ENCODE peak calls at places on chromosome 1, in five cellular contexts. Z is ovary, E is activated T-cell treated with anti-CD3 and anti-CD28 coated beads for 1 hour, D is NCI-H1092 treated with DMSO at 0.1 percent for 48 hours, W is adrenal gland. O is an unnamed sample.

GRCh38 chr1:100035214-100035613 is 65.4 kb downstream of the SLC35A3 start:
- DNase-seq in Z (no peak), E (no peak), D (no peak), W (no peak), O (no peak)

GRCh38 chr1:91766883-91767282 is 119.1 kb downstream of the TGFBR3 start:
- DNase-seq in Z (no peak), E (no peak), D (no peak), W (no peak), O (no peak)

GRCh38 chr1:234230414-234230862 is 142.8 kb upstream of the COA6 start:
- DNase-seq in Z (no peak), E (no peak), D (peak), W (no peak), O (no peak)

GRCh38 chr1:246932366-246932700 is 585 bp upstream of the AHCTF1 start:
- DNase-seq in Z (no peak), E (no peak), D (no peak), W (no peak), O (no peak)

GRCh38 chr1:87953732-87954344 is 625.2 kb downstream of the LMO4 start:
- DNase-seq in Z (peak), E (peak), D (peak), W (peak), O (no peak)

GRCh38 chr1:10432910-10433785 is 2.9 kb downstream of the CENPS start:
- DNase-seq in Z (no peak), E (no peak), D (no peak), W (no peak), O (no peak)

GRCh38 chr1:182391362-182392044 is at the start of gene GLUL:
- DNase-seq in Z (peak), E (peak), D (peak), W (peak), O (peak)

GRCh38 chr1:219220945-219221344 is 47.3 kb downstream of the LYPLAL1 start:
- DNase-seq in Z (no peak), E (no peak), D (no peak), W (no peak), O (no peak)